ENCODE peak calls at places on chromosomes 13 and 19, in ten cellular contexts. E is mammary epithelial cell; V is heart right ventricle; U is fibroblast of lung; Z is brain microvascular endothelial cell; O is PC-9; S is lung; A is foreskin keratinocyte; W is thyroid gland; D is CD8-positive, alpha-beta T cell. I is an unnamed sample.

GRCh38 chr13:68160466-68160865 is 930.3 kb upstream of the PCDH9 start:
- DNase-seq in E (no peak), V (no peak), U (no peak), Z (no peak), O (no peak), S (no peak), A (no peak), W (no peak), D (no peak), I (no peak)

GRCh38 chr13:73967397-73968165 is 166.6 kb downstream of the KLF12 start:
- DNase-seq in E (no peak), V (no peak), U (no peak), Z (no peak), O (no peak), S (no peak), A (no peak), W (peak; percentile 18), D (no peak), I (no peak)

GRCh38 chr19:46786236-46787039 is 2.0 kb downstream of the SLC1A5 start:
- DNase-seq in E (peak; percentile 82), V (peak; percentile 77), U (peak; percentile 94), Z (peak; percentile 64), O (peak; percentile 90), S (peak; percentile 80), A (peak; percentile 79), W (peak; percentile 13), D (peak; percentile 88), I (peak; percentile 83)

GRCh38 chr13:83881917-83882625 is at the start of gene SLITRK1:
- DNase-seq in E (peak; percentile 56), V (peak; percentile 29), U (peak; percentile 53), Z (peak; percentile 41), O (no peak), S (no peak), A (peak; percentile 30), W (peak; percentile 41), D (no peak), I (peak; percentile 51)

GRCh38 chr19:19062454-19063182 is 1.2 kb upstream of the SLC25A42 start:
- DNase-seq in E (peak; percentile 44), V (no peak), U (peak; percentile 15), Z (peak; percentile 11), O (peak; percentile 67), S (no peak), A (peak; percentile 52), W (peak; percentile 39), D (no peak), I (peak; percentile 42)

GRCh38 chr13:113928701-113929627 is 44.9 kb downstream of the C13orf46 start:
- DNase-seq in E (no peak), V (peak; percentile 89), U (peak; percentile 90), Z (no peak), O (no peak), S (no peak), A (no peak), W (peak; percentile 92), D (no peak), I (no peak)

GRCh38 chr13:65293530-65294198 is 1936.5 kb downstream of the PCDH9 start:
- DNase-seq in E (no peak), V (no peak), U (no peak), Z (no peak), O (no peak), S (no peak), A (no peak), W (no peak), D (no peak), I (no peak)

GRCh38 chr13:72651196-72651595 is 76.2 kb downstream of the MZT1 start:
- DNase-seq in E (no peak), V (no peak), U (peak; percentile 16), Z (peak; percentile 2), O (no peak), S (no peak), A (peak; percentile 24), W (no peak), D (no peak), I (no peak)

GRCh38 chr13:23966691-23967615 is 69.7 kb upstream of the C1QTNF9B start:
- DNase-seq in E (no peak), V (no peak), U (peak; percentile 28), Z (no peak), O (no peak), S (no peak), A (no peak), W (no peak), D (no peak), I (no peak)

GRCh38 chr19:3493651-3494050 is 6.8 kb downstream of the DOHH start:
- DNase-seq in E (no peak), V (no peak), U (no peak), Z (no peak), O (no peak), S (no peak), A (no peak), W (no peak), D (no peak), I (no peak)

GRCh38 chr19:38024991-38025716 is 118.1 kb downstream of the SIPA1L3 start:
- DNase-seq in E (no peak), V (no peak), U (no peak), Z (no peak), O (no peak), S (no peak), A (no peak), W (no peak), D (no peak), I (no peak)

GRCh38 chr19:29172302-29172701 is 40.6 kb downstream of the UQCRFS1 start:
- DNase-seq in E (no peak), V (no peak), U (no peak), Z (no peak), O (no peak), S (no peak), A (no peak), W (no peak), D (no peak), I (no peak)

GRCh38 chr19:51194527-51195315 is 30.2 kb upstream of the CD33 start:
- DNase-seq in E (peak; percentile 42), V (no peak), U (no peak), Z (no peak), O (no peak), S (no peak), A (peak; percentile 17), W (no peak), D (no peak), I (peak; percentile 20)

GRCh38 chr19:12162882-12163806 is at the start of gene ZNF136:
- DNase-seq in E (peak; percentile 96), V (peak; percentile 98), U (peak; percentile 95), Z (peak; percentile 97), O (peak; percentile 90), S (peak; percentile 96), A (peak; percentile 95), W (peak; percentile 96), D (peak; percentile 95), I (peak; percentile 98)
- TF ChIP-seq CTCF in E (no peak), V (no peak), U (no peak), Z (no peak), O (no peak), S (no peak), A (no peak), W (no peak), D (no peak), I (no peak)

GRCh38 chr13:19572280-19572679 is 10.9 kb upstream of the TPTE2 start:
- DNase-seq in E (no peak), V (no peak), U (no peak), Z (no peak), O (no peak), S (no peak), A (no peak), W (no peak), D (no peak), I (no peak)

GRCh38 chr13:19573072-19573716 is 11.9 kb upstream of the TPTE2 start:
- DNase-seq in E (no peak), V (no peak), U (no peak), Z (no peak), O (no peak), S (no peak), A (no peak), W (no peak), D (no peak), I (no peak)

GRCh38 chr13:19567820-19568534 is 6.6 kb upstream of the TPTE2 start:
- DNase-seq in E (no peak), V (no peak), U (no peak), Z (no peak), O (no peak), S (no peak), A (no peak), W (no peak), D (no peak), I (no peak)
- H3K27ac ChIP-seq in E (no peak overlapping the region), V (no peak overlapping the region), U (no peak overlapping the region), Z (no peak overlapping the region), O (no peak overlapping the region), S (no peak overlapping the region), A (no peak overlapping the region), W (no peak overlapping the region), D (no peak overlapping the region), I (no peak overlapping the region)

GRCh38 chr19:1324792-1325567 is 39.3 kb downstream of the EFNA2 start:
- DNase-seq in E (peak; percentile 57), V (peak; percentile 57), U (peak; percentile 86), Z (peak; percentile 82), O (peak; percentile 39), S (peak; percentile 41), A (peak; percentile 56), W (peak; percentile 47), D (peak; percentile 37), I (peak; percentile 65)

GRCh38 chr19:1325568-1326294 is 40.1 kb downstream of the EFNA2 start:
- DNase-seq in E (no peak), V (no peak), U (no peak), Z (no peak), O (no peak), S (no peak), A (no peak), W (no peak), D (no peak), I (no peak)

GRCh38 chr19:1322198-1322981 is 36.7 kb downstream of the EFNA2 start:
- DNase-seq in E (no peak), V (no peak), U (no peak), Z (no peak), O (no peak), S (no peak), A (no peak), W (no peak), D (no peak), I (no peak)

GRCh38 chr19:1321539-1321938 is 35.9 kb downstream of the EFNA2 start:
- DNase-seq in E (no peak), V (no peak), U (no peak), Z (no peak), O (no peak), S (no peak), A (no peak), W (no peak), D (no peak), I (no peak)

DNA sequence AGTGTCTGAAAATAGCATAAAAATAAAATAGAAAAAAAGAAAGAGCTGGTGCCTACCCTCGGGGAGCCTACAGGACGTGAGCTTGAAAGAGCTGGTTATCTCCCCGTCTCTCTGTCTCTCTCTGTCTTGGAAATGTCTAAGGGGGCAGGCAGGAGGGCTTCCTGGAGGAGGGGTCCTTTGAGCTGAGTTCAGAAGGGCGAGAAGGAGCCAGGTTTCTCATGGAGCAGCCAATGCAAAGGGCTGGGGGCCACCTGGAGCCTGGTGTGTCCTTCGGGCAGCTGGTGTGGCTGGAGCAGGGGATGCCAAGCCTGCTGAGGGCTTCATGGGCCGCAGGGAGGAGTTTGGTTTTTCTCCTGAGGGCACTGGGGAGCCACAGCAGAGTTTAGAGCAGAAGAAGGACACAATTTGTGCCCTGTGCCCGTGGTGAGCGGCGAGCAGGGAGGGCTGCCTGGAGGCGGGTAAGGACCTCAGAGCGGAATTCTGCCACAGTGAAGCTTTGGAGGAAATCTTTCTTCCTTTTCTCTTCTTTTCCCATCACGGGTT is 38.6 kb downstream of the EFNA2 start:
- DNase-seq in E (no peak), V (no peak), U (no peak), Z (no peak), O (no peak), S (no peak), A (no peak), W (no peak), D (no peak), I (no peak)
- TF ChIP-seq CTCF in E (no peak), V (no peak), U (no peak), Z (no peak), O (no peak), S (no peak), A (no peak), W (no peak), D (no peak), I (no peak)

GRCh38 chr19:10962863-10963262 is 2.0 kb downstream of the SMARCA4 start:
- DNase-seq in E (no peak), V (no peak), U (no peak), Z (no peak), O (no peak), S (no peak), A (no peak), W (no peak), D (no peak), I (no peak)
- H3K27ac ChIP-seq in E (no peak overlapping the region), V (no peak overlapping the region), U (no peak overlapping the region), Z (no peak overlapping the region), O (no peak overlapping the region), S (peak overlapping the region; percentile 37), A (no peak overlapping the region), W (no peak overlapping the region), D (no peak overlapping the region), I (peak overlapping the region; percentile 46)

I was measured in RWPE1.